ENCODE peak calls at places on chromosome 10, in six cellular contexts. J, E, W, X, K and H are unnamed samples.

GRCh38 chr10:133249975-133250754 is 12.5 kb downstream of the VENTX start:
- DNase-seq in J (no peak), E (no peak), W (no peak), X (no peak), K (no peak), H (no peak)

GRCh38 chr10:94420998-94421397 is 18.7 kb downstream of the TBC1D12 start:
- DNase-seq in J (no peak), E (no peak), W (no peak), X (no peak), K (no peak), H (no peak)

GRCh38 chr10:119726291-119727261 is 726 bp downstream of the INPP5F start:
- DNase-seq in J (peak; percentile 77), E (peak; percentile 71), W (no peak), X (no peak), K (no peak), H (no peak)

GRCh38 chr10:11899067-11899876 is 76.1 kb downstream of the PROSER2 start:
- DNase-seq in J (no peak), E (no peak), W (no peak), X (no peak), K (no peak), H (peak; percentile 56)

GRCh38 chr10:29160110-29160669 is 128.7 kb upstream of the LYZL1 start:
- DNase-seq in J (no peak), E (no peak), W (peak; percentile 84), X (peak; percentile 77), K (no peak), H (no peak)

GRCh38 chr10:71756441-71757191 is 16.7 kb downstream of the VSIR start:
- DNase-seq in J (no peak), E (no peak), W (no peak), X (no peak), K (no peak), H (no peak)

GRCh38 chr10:71494980-71495381 is 98.3 kb downstream of the CDH23 start:
- DNase-seq in J (no peak), E (no peak), W (no peak), X (no peak), K (no peak), H (no peak)

GRCh38 chr10:34801066-34801738 is 13.9 kb downstream of the PARD3 start:
- DNase-seq in J (no peak), E (no peak), W (peak; percentile 47), X (no peak), K (no peak), H (no peak)

GRCh38 chr10:97000487-97001182 is 168.5 kb downstream of the LCOR start:
- DNase-seq in J (peak; percentile 54), E (no peak), W (no peak), X (no peak), K (no peak), H (no peak)

GRCh38 chr10:118832242-118832651 is 77.5 kb upstream of the CACUL1 start:
- DNase-seq in J (no peak), E (no peak), W (no peak), X (no peak), K (no peak), H (no peak)

GRCh38 chr10:89853796-89854195 is 152.4 kb downstream of the KIF20B start:
- DNase-seq in J (peak; percentile 81), E (peak; percentile 31), W (no peak), X (no peak), K (no peak), H (no peak)
- TF ChIP-seq CTCF in J (peak; percentile 59), E (peak; percentile 61), W (peak; percentile 8), X (no peak), K (no peak), H (peak; percentile 47)

GRCh38 chr10:83961620-83962019 is 177.7 kb upstream of the GHITM start:
- DNase-seq in J (no peak), E (no peak), W (no peak), X (no peak), K (no peak), H (no peak)
- TF ChIP-seq CTCF in J (no peak), E (no peak), W (no peak), X (no peak), K (no peak), H (peak; percentile 18)

GRCh38 chr10:93417264-93417663 is 64.9 kb downstream of the MYOF start:
- DNase-seq in J (no peak), E (no peak), W (no peak), X (no peak), K (no peak), H (no peak)

GRCh38 chr10:93413252-93413689 is 68.9 kb downstream of the MYOF start:
- DNase-seq in J (no peak), E (no peak), W (peak; percentile 66), X (no peak), K (peak; percentile 16), H (no peak)

GRCh38 chr10:93417886-93418285 is 64.2 kb downstream of the MYOF start:
- DNase-seq in J (no peak), E (no peak), W (no peak), X (no peak), K (no peak), H (no peak)

GRCh38 chr10:93416824-93417223 is 65.3 kb downstream of the MYOF start:
- DNase-seq in J (no peak), E (no peak), W (no peak), X (no peak), K (no peak), H (no peak)

DNA sequence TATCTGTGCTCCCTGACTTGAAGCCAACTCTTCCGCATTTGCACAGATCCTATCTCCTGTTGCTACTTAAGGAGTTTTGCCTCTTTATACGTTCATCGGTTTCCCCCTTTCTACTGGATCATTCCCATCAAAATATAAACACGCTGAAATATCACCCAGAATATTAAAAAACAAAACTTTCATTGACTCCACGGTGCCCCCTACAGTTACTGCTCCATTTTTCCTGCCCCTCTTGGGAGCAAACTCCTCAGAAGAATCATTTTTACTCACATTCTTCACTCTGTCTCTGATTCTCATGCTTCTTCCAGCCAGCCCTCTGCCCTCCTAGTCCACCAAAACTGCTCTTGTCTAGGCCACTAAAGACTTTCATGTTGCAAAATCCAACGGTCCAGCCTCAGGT is 66.4 kb downstream of the MYOF start:
- DNase-seq in J (no peak), E (no peak), W (no peak), X (no peak), K (no peak), H (no peak)
- TF ChIP-seq CTCF in J (peak; percentile 16), E (peak; percentile 18), W (peak; percentile 48), X (peak; percentile 32), K (no peak), H (peak; percentile 63)

GRCh38 chr10:122113161-122113944 is 124.4 kb downstream of the TACC2 start:
- DNase-seq in J (peak; percentile 65), E (peak; percentile 66), W (no peak), X (peak; percentile 49), K (no peak), H (no peak)

GRCh38 chr10:122112021-122112616 is 123.2 kb downstream of the TACC2 start:
- DNase-seq in J (no peak), E (no peak), W (no peak), X (peak; percentile 16), K (no peak), H (no peak)

GRCh38 chr10:122115874-122116273 is 126.9 kb downstream of the TACC2 start:
- DNase-seq in J (no peak), E (no peak), W (no peak), X (no peak), K (no peak), H (no peak)

GRCh38 chr10:122114156-122114747 is 125.3 kb downstream of the TACC2 start:
- DNase-seq in J (no peak), E (no peak), W (no peak), X (no peak), K (no peak), H (no peak)

GRCh38 chr10:122112625-122113160 is 123.7 kb downstream of the TACC2 start:
- DNase-seq in J (peak; percentile 76), E (peak; percentile 71), W (peak; percentile 67), X (peak; percentile 72), K (no peak), H (no peak)
- TF ChIP-seq CTCF in J (no peak), E (no peak), W (peak; percentile 94), X (peak; percentile 41), K (no peak), H (peak; percentile 41)

GRCh38 chr10:130339911-130340310 is 203.7 kb downstream of the GLRX3 start:
- DNase-seq in J (no peak), E (no peak), W (no peak), X (no peak), K (no peak), H (no peak)

GRCh38 chr10:130338588-130339070 is 202.4 kb downstream of the GLRX3 start:
- DNase-seq in J (no peak), E (no peak), W (no peak), X (no peak), K (no peak), H (no peak)

GRCh38 chr10:130339091-130339490 is 202.9 kb downstream of the GLRX3 start:
- DNase-seq in J (no peak), E (no peak), W (no peak), X (no peak), K (no peak), H (no peak)

GRCh38 chr10:130340816-130341215 is 204.6 kb downstream of the GLRX3 start:
- DNase-seq in J (no peak), E (no peak), W (no peak), X (no peak), K (no peak), H (no peak)

GRCh38 chr10:130341325-130341724 is 205.1 kb downstream of the GLRX3 start:
- DNase-seq in J (no peak), E (peak; percentile 32), W (no peak), X (no peak), K (no peak), H (no peak)
- TF ChIP-seq CTCF in J (no peak), E (peak; percentile 83), W (no peak), X (peak; percentile 54), K (no peak), H (peak; percentile 14)

GRCh38 chr10:101615760-101616116 is 27.6 kb downstream of the DPCD start:
- DNase-seq in J (no peak), E (no peak), W (no peak), X (no peak), K (no peak), H (no peak)

GRCh38 chr10:101618871-101619270 is 30.8 kb downstream of the DPCD start:
- DNase-seq in J (no peak), E (no peak), W (no peak), X (no peak), K (no peak), H (no peak)

GRCh38 chr10:101616415-101617101 is 28.4 kb downstream of the DPCD start:
- DNase-seq in J (no peak), E (no peak), W (no peak), X (no peak), K (no peak), H (no peak)

GRCh38 chr10:101617824-101618568 is 29.9 kb downstream of the DPCD start:
- DNase-seq in J (no peak), E (no peak), W (no peak), X (no peak), K (no peak), H (no peak)

DNA sequence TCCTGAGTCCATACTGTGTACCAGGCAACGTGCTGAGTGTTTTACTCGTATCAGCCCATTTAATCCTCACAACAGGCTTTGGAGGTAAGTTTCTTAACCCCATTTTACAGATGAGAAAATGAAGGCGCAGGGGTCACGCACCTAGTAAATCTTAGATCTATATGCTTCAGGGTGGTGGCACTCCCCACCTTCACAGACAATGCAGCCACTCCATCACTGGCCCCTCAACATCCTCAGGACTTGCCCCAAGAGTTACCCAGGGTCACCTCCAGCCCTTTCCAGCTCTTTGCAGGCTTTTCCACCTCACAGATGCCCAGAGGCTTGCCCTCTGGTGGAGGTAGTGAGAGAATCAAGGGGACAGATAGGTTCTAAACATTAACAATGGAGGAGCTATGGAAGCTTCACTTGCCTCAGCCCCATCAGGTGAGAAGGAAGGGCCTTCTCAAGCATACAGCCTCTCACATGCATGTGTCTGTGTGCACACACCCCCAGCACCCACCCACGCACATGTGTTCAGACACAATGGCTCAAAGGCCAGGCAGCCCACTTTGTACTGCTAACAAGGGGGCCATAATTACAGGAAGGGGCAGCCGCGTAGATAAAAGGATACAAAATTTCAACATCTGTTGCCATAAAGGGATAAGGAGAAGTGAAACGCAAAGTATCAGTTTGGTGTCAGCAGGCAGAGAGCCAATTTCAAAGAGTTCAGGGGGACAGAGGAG is 29.1 kb downstream of the DPCD start:
- DNase-seq in J (no peak), E (no peak), W (no peak), X (no peak), K (no peak), H (no peak)
- TF ChIP-seq CTCF in J (no peak), E (no peak), W (peak; percentile 30), X (peak; percentile 22), K (no peak), H (peak; percentile 14)